ENCODE peak calls at places on chromosomes 4 and X, in four cellular contexts. E, J, Y and H are unnamed samples.

GRCh38 chrX:153688534-153688899 is 791 bp downstream of the SLC6A8 start:
- DNase-seq in J (no peak), Y (no peak), E (no peak), H (no peak)

GRCh38 chr4:168524006-168524405 is 27.2 kb downstream of the PALLD start:
- DNase-seq in Y (no peak), J (no peak), E (no peak), H (peak; percentile 74)

GRCh38 chr4:154076921-154077320 is 288.0 kb upstream of the SFRP2 start:
- DNase-seq in J (no peak), Y (peak; percentile 12), E (no peak), H (peak; percentile 29)

GRCh38 chr4:73872331-73873108 is 3.3 kb downstream of the CXCL1 start:
- DNase-seq in Y (no peak), J (no peak), E (no peak), H (no peak)

GRCh38 chrX:38940547-38940946 is 139.3 kb downstream of the MID1IP1 start:
- DNase-seq in Y (no peak), E (no peak), J (no peak), H (no peak)

GRCh38 chr4:130080872-130081451 is 985.0 kb downstream of the C4orf33 start:
- DNase-seq in E (no peak), J (no peak), Y (no peak), H (no peak)

GRCh38 chrX:139563251-139563650 is 32.7 kb downstream of the F9 start:
- DNase-seq in J (no peak), E (no peak), Y (no peak), H (no peak)

GRCh38 chr4:76012388-76012801 is 5.1 kb upstream of the CXCL9 start:
- DNase-seq in J (no peak), Y (no peak), E (no peak), H (peak; percentile 51)

GRCh38 chr4:76665139-76665538 is 230.1 kb downstream of the SHROOM3 start:
- DNase-seq in E (peak; percentile 12), Y (no peak), J (peak; percentile 83), H (peak; percentile 49)

GRCh38 chr4:39976945-39977488 is 694 bp downstream of the PDS5A start:
- DNase-seq in Y (no peak), E (peak; percentile 33), J (peak; percentile 31), H (no peak)

GRCh38 chrX:16487620-16488380 is 162.2 kb upstream of the S100G start:
- DNase-seq in Y (peak; percentile 20), E (no peak), J (no peak), H (peak; percentile 11)

GRCh38 chrX:22159071-22159470 is 113.6 kb upstream of the CBLL2 start:
- DNase-seq in J (no peak), Y (peak; percentile 47), E (no peak), H (peak; percentile 24)

GRCh38 chrX:143632625-143633387 is 3.1 kb downstream of the SLITRK4 start:
- DNase-seq in Y (no peak), E (no peak), J (no peak), H (no peak)

GRCh38 chrX:44974462-44974861 is 101.5 kb downstream of the KDM6A start:
- DNase-seq in J (no peak), E (no peak), Y (peak; percentile 25), H (peak; percentile 8)

GRCh38 chrX:1493877-1494510 is 41.3 kb upstream of the ASMTL start:
- DNase-seq in E (no peak), J (no peak), Y (no peak), H (no peak)

GRCh38 chr4:83107636-83108035 is 6.9 kb downstream of the PLAC8 start:
- DNase-seq in Y (no peak), E (no peak), J (no peak), H (no peak)

GRCh38 chr4:151569650-151570049 is 160.7 kb downstream of the FHIP1A start:
- DNase-seq in J (peak; percentile 26), Y (no peak), E (peak; percentile 76), H (no peak)

GRCh38 chr4:21656832-21657231 is 291.7 kb downstream of the KCNIP4 start:
- DNase-seq in J (no peak), E (no peak), Y (peak; percentile 91), H (no peak)

GRCh38 chr4:162761965-162762364 is 404.7 kb downstream of the NAF1 start:
- DNase-seq in E (no peak), J (no peak), Y (no peak), H (no peak)

GRCh38 chrX:69366183-69366582 is 137.9 kb upstream of the NALF2 start:
- DNase-seq in E (no peak), J (no peak), Y (no peak), H (no peak)

GRCh38 chr4:38512840-38513239 is 151.2 kb upstream of the KLF3 start:
- DNase-seq in E (no peak), J (no peak), Y (no peak), H (no peak)

GRCh38 chr4:103075435-103075893 is 1.1 kb downstream of the SLC9B2 start:
- DNase-seq in J (no peak), E (no peak), Y (no peak), H (peak; percentile 41)

GRCh38 chr4:73418677-73419076 is 14.6 kb downstream of the ALB start:
- DNase-seq in E (no peak), Y (no peak), J (no peak), H (no peak)

GRCh38 chr4:44927361-44928061 is 201.2 kb upstream of the GNPDA2 start:
- DNase-seq in J (no peak), E (no peak), Y (no peak), H (peak; percentile 3)

GRCh38 chr4:110518889-110519490 is 43.0 kb downstream of the ENPEP start:
- DNase-seq in J (no peak), E (peak; percentile 17), Y (peak; percentile 17), H (peak; percentile 29)

GRCh38 chr4:114673306-114673705 is 74.7 kb downstream of the UGT8 start:
- DNase-seq in Y (no peak), E (no peak), J (no peak), H (no peak)

GRCh38 chrX:110317820-110318663 is at the start of gene AMMECR1:
- DNase-seq in E (peak; percentile 78), J (peak; percentile 77), Y (peak; percentile 63), H (peak; percentile 70)

GRCh38 chr4:28277931-28278330 is 1417.3 kb downstream of the STIM2 start:
- DNase-seq in J (no peak), E (no peak), Y (no peak), H (no peak)

GRCh38 chr4:56752985-56753384 is 68.5 kb downstream of the SPINK2 start:
- DNase-seq in Y (no peak), E (peak; percentile 76), J (no peak), H (no peak)

GRCh38 chrX:17397074-17397473 is 22.1 kb downstream of the NHS start:
- DNase-seq in Y (no peak), E (no peak), J (no peak), H (no peak)

GRCh38 chr4:78734451-78735003 is 41.6 kb upstream of the BMP2K start:
- DNase-seq in Y (no peak), E (no peak), J (no peak), H (no peak)

DNA sequence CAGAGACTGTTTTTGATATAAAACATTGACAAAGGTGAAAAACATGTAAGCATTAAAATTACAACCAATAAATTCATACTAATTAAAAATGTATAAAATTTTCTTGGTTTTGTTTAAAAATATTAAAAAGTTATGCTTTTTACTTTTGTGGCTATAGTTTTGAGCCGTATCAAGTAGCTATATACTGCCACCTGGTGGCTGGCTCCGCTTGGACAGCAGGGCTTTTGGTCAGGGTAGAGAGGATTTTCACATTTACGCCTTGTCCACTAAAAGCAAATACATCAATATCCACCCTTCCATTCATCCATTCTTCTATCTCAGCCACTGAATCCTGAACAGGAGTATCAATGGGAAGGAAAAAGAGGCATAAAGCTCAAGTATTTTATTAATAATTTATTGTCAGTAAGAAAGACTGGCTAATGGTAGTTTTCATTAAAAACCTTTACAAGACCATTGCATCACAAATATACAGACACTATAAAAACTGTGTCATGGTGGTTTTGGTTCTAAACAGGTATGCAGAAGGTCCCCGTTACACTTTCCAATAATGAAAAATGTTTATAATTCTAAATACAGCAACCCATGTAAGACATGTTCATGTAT is 32.1 kb upstream of the MTNR1A start:
- DNase-seq in J (peak; percentile 57), Y (peak; percentile 63), E (peak; percentile 80), H (peak; percentile 41)
- TF ChIP-seq CTCF in J (peak; percentile 67), Y (peak; percentile 91), E (peak; percentile 88), H (peak; percentile 97)

DNA sequence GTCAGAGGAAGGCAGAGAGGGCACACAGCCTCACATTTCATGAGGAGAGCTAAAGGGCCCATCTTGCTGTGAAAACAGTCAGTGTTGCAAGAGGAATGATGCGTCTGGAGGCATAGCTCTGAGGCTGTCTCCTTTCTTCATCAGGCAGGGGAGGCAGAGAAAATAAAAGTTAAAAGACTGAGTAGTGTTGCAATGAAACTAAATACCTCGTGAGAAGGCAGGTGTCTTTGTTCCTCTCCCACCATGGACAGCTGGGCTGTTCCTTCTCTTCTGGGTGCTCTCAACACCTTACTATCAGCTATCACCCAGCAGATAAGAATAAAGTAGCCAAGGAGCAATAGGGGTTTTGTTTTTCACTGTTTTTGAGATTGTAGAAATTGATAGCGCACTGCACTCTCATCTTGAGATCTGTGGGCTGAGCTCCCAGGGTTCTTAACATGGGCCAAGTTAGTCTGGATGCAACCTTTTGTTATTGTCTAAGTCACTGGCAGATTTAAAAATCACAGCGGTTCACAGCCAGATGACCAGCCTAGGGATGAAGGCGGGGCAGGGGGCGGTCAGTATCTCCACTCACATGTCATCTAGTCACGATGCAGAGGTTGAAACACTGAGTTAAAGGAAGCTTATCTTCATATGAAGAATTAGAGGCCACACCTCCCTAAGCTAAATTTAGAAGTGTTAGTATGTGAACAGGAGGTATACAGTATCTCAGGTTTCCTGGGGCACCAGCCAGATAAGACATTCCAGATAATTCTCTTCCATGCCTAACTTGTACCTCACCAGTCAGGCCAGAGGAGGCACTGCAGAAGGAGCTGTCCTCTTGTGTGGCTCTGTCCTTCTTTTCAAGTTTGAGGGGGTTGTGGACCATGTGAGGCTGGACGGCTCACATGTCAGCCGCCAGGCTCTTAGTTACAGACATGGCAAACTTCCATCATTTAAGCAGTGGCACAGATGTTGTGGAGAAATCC is 36.9 kb downstream of the PARM1 start:
- DNase-seq in Y (no peak), E (peak; percentile 60), J (no peak), H (no peak)
- TF ChIP-seq CTCF in Y (peak; percentile 13), E (no peak), J (no peak), H (no peak)

GRCh38 chr4:176988226-176988625 is 195.5 kb upstream of the VEGFC start:
- DNase-seq in E (no peak), J (no peak), Y (peak; percentile 93), H (peak; percentile 97)
- TF ChIP-seq CTCF in E (no peak), J (no peak), Y (no peak), H (no peak)

GRCh38 chrX:70769659-70770232 is 138.8 kb downstream of the TEX11 start:
- DNase-seq in E (no peak), J (no peak), Y (no peak), H (peak; percentile 0)
- TF ChIP-seq CTCF in E (no peak), J (peak; percentile 15), Y (no peak), H (peak; percentile 75)

GRCh38 chrX:107429090-107429489 is 20.4 kb upstream of the FRMPD3 start:
- DNase-seq in E (peak; percentile 61), Y (no peak), J (no peak), H (peak; percentile 14)
- TF ChIP-seq CTCF in E (no peak), Y (peak; percentile 54), J (no peak), H (peak; percentile 65)

DNA sequence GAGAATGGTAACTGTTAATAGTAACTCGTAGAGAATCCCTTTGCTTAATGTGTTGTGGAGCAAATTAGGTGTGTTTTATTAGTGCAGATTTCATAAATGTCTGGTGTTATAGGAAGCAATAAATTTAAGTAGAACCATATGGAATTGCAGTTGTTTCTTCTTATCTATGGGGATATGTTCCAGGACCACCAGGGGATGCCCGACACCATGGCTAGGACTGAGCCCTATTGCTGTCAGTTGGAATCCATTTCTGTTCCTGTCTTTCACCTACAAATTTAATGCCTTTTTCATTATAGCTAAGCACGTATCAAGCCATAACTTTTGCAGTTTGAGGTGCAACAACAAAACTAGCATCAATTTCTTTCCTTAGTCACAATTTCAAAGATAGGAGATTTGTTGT is 72.5 kb downstream of the DDIT4L start:
- DNase-seq in E (no peak), J (no peak), Y (no peak), H (no peak)
- TF ChIP-seq CTCF in E (no peak), J (no peak), Y (no peak), H (peak; percentile 43)

GRCh38 chr4:8236141-8236919 is 33.2 kb upstream of the HTRA3 start:
- DNase-seq in J (no peak), E (no peak), Y (no peak), H (no peak)
- TF ChIP-seq CTCF in J (no peak), E (no peak), Y (no peak), H (no peak)